ENCODE peak calls at places on chromosomes 12 and 14, in four cellular contexts. M is HFF-Myc, Q is PC-3, D is breast epithelium. P is an unnamed sample.

GRCh38 chr12:3231399-3231876 is 154.3 kb downstream of the TSPAN9 start:
- DNase-seq in M (no peak), Q (no peak), D (no peak), P (no peak)

GRCh38 chr12:46517579-46517962 is 145.0 kb upstream of the SLC38A2 start:
- DNase-seq in M (no peak), Q (no peak), D (no peak), P (no peak)

GRCh38 chr12:51183816-51184215 is 10.9 kb upstream of the TFCP2 start:
- DNase-seq in M (peak), Q (peak), D (no peak), P (no peak)

GRCh38 chr12:11756523-11756922 is 107.0 kb downstream of the ETV6 start:
- DNase-seq in M (no peak), Q (no peak), D (no peak), P (no peak)

GRCh38 chr14:88424573-88424972 is 39.1 kb downstream of the SPATA7 start:
- DNase-seq in M (peak), Q (peak), D (no peak), P (no peak)

GRCh38 chr14:72792051-72792788 is 101.7 kb downstream of the DPF3 start:
- DNase-seq in M (no peak), Q (no peak), D (no peak), P (no peak)

GRCh38 chr14:86999076-86999475 is 993.9 kb downstream of the GALC start:
- DNase-seq in M (peak), Q (no peak), D (no peak), P (no peak)

GRCh38 chr14:57390037-57390805 is at the start of gene NAA30:
- DNase-seq in M (peak), Q (peak), D (peak), P (peak)

GRCh38 chr14:90060312-90060964 is 1.4 kb upstream of the KCNK13 start:
- DNase-seq in M (no peak), Q (peak), D (no peak), P (no peak)

GRCh38 chr12:94353130-94353529 is 106.5 kb downstream of the CEP83 start:
- DNase-seq in M (no peak), Q (no peak), D (no peak), P (no peak)

GRCh38 chr14:76546426-76547221 is 170.7 kb downstream of the ESRRB start:
- DNase-seq in M (peak), Q (peak), D (no peak), P (peak)

GRCh38 chr12:72632286-72632685 is 360.1 kb downstream of the TRHDE start:
- DNase-seq in M (no peak), Q (peak), D (no peak), P (no peak)

GRCh38 chr14:81676395-81676794 is 142.7 kb upstream of the SEL1L start:
- DNase-seq in M (no peak), Q (no peak), D (no peak), P (no peak)

GRCh38 chr14:95265106-95266094 is 54.3 kb downstream of the CLMN start:
- DNase-seq in M (peak), Q (peak), D (peak), P (peak)

GRCh38 chr14:104758981-104759975 is 6.3 kb downstream of the SIVA1 start:
- DNase-seq in M (no peak), Q (no peak), D (no peak), P (no peak)

GRCh38 chr12:14961466-14962155 is at the start of gene ARHGDIB:
- DNase-seq in M (no peak), Q (no peak), D (peak), P (peak)

GRCh38 chr12:19654630-19655384 is 215.5 kb downstream of the AEBP2 start:
- DNase-seq in M (peak), Q (no peak), D (no peak), P (no peak)

GRCh38 chr14:37623971-37624370 is 28.5 kb downstream of the TTC6 start:
- DNase-seq in M (no peak), Q (peak), D (no peak), P (peak)

GRCh38 chr14:97976861-97977260 is 1179.7 kb downstream of the VRK1 start:
- DNase-seq in M (no peak), Q (no peak), D (no peak), P (no peak)

GRCh38 chr14:97978336-97978735 is 1181.2 kb downstream of the VRK1 start:
- DNase-seq in M (no peak), Q (peak), D (peak), P (peak)

GRCh38 chr14:97975960-97976359 is 1178.8 kb downstream of the VRK1 start:
- DNase-seq in M (no peak), Q (no peak), D (no peak), P (no peak)

DNA sequence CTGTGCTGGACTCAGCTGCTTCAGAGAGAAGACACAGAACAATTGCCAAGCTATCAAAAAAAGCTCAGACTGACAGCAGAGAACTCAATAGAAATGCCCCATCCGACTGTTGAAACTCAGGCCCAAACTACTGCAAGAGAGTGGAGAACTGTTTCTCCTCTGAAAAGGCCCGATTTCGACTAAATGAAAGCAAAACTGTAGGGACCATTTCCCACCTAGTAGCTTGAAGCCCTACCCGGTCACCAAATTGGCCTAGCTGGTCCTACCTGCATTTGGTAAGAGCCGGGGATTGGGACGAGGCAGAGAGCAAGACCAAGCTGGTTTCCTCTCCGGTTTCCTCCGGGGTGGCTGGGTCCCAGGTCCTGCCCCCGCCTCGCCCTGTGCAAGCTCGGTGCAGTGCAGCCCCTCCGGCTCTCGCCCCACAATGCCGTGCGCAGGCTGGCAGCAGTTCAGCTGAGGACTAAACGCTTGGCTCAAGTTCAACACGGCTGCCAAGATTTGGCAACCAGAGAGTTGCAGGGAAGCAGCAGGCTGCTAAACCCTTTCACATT is 1180.6 kb downstream of the VRK1 start:
- DNase-seq in M (no peak), Q (peak), D (peak), P (peak)
- H3K4me3 ChIP-seq in M (no peak), Q (peak), D (peak), P (peak)

DNA sequence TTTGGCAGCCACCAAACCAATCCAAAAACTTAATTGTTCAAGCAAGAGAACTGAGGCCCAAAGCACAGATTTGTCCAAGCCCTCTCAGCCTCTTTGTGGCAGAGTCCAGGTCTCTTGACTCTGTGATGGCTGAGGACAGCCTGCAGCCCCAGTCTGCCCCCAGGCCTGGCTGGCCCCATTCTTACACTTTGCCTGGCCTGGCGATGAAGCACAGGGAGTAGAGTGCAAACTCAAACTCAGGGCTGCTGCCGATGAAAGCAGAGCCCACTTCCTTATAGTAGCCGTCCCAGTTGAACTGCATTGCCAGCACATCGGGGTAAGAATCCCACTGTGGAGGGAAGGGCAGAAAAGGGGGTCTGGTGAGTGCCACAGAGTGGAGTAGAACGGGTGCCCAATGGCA is 5.6 kb upstream of the RPAP3 start:
- DNase-seq in M (no peak), Q (no peak), D (no peak), P (no peak)
- H3K4me3 ChIP-seq in M (no peak), Q (no peak), D (no peak), P (no peak)

DNA sequence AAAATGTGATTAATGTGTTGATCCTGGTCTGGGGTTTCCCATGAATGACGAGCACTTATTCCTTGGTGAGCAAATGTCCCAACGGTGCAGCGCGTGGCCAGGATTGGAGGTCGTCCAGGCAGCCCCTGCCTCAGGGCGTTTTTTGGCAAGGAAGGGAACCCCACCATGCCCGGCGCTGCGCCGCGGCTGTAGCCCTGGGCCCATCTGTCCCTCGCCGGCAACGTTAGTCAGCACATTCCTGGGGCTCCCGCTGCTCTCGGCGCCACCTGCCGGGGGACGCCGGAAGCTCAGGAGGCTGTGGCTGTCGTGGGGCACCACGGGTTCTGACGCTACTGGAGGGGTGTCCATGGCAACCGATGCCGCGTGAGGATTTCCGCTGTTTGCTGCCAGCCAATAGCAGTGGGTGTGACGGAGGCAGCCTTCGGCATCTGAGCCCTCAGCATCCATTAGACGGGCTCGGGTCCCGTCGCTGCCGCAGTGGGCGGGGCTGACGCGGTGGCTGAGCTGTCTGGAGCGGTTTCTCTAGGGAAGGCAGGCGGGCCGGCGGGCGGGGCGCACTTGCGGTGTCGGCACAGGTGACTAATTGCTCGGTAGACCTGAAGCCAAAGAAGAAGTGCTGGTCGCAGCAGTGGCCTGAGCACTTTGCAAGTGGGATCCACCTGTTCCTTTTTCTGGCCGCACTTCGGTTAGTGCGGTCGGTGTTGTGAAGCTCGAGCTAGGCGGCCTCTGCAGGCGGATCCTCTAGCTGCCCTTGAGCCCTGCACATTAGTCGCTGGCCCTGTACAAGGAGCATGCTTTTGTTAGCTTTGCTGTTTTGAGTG is 29.5 kb downstream of the RAB35 start:
- DNase-seq in M (peak), Q (peak), D (peak), P (peak)
- H3K4me3 ChIP-seq in M (peak), Q (peak), D (peak), P (peak)

GRCh38 chr14:97221572-97221971 is 424.4 kb downstream of the VRK1 start:
- DNase-seq in M (no peak), Q (no peak), D (no peak), P (no peak)

GRCh38 chr14:97219356-97220017 is 422.3 kb downstream of the VRK1 start:
- DNase-seq in M (no peak), Q (no peak), D (no peak), P (no peak)

GRCh38 chr14:97217094-97217885 is 420.1 kb downstream of the VRK1 start:
- DNase-seq in M (no peak), Q (no peak), D (no peak), P (no peak)

GRCh38 chr14:97218336-97218712 is 421.1 kb downstream of the VRK1 start:
- DNase-seq in M (no peak), Q (no peak), D (no peak), P (no peak)

DNA sequence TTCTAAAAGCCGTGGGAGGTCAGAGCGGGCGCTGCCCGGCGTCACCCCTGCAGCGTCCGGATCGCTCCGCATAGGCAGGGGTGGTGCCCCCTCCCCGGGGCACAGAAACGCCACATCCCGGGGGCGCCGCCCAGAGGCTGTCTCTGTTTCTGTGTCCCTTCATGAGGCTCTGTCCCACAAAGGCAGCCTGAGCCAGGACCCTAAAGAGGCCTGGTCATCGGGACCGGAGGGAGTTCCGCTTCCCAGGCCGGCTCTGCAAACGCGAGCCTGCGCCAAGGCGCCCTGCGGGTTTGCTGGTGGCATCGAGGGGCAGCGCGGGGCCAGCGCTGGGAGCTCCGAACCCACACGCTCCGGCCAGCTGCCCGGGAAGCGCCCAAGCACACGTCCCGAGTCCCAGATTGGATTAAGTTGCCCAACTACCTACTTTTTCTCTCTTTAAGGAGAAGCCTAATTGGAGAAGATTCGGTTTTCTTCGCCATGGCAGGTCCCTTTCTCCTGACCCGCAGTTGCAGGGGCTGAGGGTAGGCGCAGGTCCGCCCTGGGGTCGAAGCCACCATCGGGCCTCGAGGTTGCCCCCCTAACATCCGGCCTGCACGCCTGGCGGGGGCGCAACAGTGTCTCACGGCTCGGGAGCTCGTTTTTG is 421.7 kb downstream of the VRK1 start:
- DNase-seq in M (no peak), Q (no peak), D (no peak), P (no peak)
- H3K4me3 ChIP-seq in M (no peak), Q (no peak), D (peak), P (peak)

DNA sequence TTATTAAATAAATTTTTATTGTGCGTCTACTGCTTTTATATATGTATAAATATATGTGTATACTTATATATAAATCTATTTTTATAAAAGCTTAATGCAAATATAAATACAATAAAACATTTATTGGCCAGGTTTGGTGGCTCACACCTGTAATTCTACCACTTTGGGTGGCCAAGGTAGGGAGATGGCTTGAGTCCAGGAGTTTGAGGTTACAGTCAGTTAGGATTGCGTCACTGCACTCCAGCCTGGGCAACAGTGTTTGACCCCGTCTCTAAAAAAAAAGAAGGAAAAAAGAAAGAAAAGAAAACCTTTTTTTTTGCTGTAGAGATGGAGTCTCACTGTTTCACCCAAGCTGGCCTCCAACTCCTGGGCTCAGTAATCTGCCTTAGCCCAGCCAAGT is 20.9 kb downstream of the ACTR6 start:
- DNase-seq in M (no peak), Q (peak), D (no peak), P (no peak)
- H3K4me3 ChIP-seq in M (no peak), Q (no peak), D (no peak), P (no peak)

DNA sequence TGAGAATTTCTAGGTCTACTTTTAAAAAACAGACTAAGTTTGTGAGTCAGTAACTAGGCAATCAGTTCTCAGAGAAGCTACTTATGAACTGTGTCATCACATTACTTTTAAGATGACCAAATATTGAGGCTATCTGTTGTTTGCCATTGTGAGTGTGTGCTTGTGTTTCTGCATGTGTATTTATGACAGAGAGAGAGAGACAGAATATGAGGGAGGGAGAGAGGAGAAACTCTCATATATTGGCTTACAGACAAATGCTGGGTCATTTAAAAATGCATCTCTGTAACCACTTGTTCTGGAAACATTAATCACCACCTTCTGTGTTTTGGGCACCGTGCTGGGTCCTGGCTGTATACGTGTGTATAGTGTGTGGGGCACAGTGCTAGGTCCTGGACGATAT is 161.5 kb upstream of the FRMD6 start:
- DNase-seq in M (no peak), Q (peak), D (no peak), P (no peak)
- H3K4me3 ChIP-seq in M (no peak), Q (no peak), D (peak), P (peak)

DNA sequence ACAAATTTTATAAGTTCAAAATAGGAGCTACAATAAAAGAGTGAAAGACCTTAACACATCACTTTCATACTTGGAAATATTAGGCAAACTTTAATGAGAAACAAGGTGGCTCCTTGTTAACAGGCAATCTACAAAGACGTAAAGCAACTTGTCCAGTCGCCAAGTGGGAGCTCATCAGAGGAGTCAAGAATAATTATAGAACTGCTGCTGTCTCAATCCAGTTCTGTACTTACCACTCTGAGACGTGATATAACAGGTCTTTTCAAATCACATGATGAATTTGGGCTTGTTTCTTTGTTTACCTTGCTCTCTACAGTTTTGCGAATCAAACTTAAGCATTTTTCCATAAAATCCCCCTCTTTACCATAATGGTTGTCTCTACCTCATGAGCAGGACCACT is 3.6 kb downstream of the YBX3 start:
- DNase-seq in M (no peak), Q (no peak), D (no peak), P (no peak)
- H3K4me3 ChIP-seq in M (peak), Q (peak), D (peak), P (peak)

GRCh38 chr14:24431569-24432258 is 2.0 kb downstream of the KHNYN start:
- DNase-seq in M (peak), Q (peak), D (peak), P (peak)
- H3K4me3 ChIP-seq in M (peak), Q (peak), D (peak), P (peak)

DNA sequence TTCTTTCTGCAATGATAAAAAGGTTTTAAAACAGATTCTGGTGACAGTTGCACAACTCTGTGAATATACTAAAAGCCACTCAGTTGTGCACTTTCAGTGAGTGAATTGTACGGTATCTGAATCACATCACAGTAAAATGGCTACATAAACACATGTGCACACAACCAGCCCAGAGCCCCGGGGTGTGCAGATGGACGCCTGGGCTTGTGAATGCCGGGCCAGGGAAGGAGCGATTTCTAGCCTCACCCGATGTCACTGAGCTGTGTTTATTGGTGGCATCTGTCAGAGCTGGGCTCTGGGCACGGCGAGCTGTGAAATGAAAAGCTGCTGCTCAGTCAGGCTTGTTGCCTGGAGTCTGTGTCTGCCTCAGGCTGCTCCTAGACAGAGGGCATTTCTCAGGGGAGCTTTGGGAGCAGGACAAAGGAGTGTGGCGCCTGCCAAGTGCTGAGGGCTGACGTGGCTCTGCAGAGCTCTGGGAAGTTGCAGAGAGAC is 25.9 kb downstream of the RHOF start:
- DNase-seq in M (no peak), Q (no peak), D (no peak), P (no peak)
- H3K4me3 ChIP-seq in M (no peak), Q (no peak), D (no peak), P (no peak)